ENCODE peak calls at places on chromosomes 6 and 20, in six cellular contexts. K is aorta; Y is CD8-positive, alpha-beta T cell; O is cardiac muscle cell; B is hepatocyte; F is heart right ventricle. M is an unnamed sample.

GRCh38 chr6:16633465-16633864 is 127.8 kb downstream of the ATXN1 start:
- DNase-seq in K (no peak), Y (no peak), O (no peak), B (no peak), F (no peak), M (no peak)

GRCh38 chr20:50368813-50369224 is 141.4 kb upstream of the PTPN1 start:
- DNase-seq in K (no peak), Y (no peak), O (no peak), B (peak), F (no peak), M (peak)

GRCh38 chr6:112882381-112882780 is 535.3 kb downstream of the RFPL4B start:
- DNase-seq in K (no peak), Y (no peak), O (no peak), B (no peak), F (no peak), M (no peak)

GRCh38 chr6:4772750-4773149 is 3.5 kb upstream of the CDYL start:
- DNase-seq in K (no peak), Y (no peak), O (no peak), B (no peak), F (no peak), M (no peak)

GRCh38 chr6:113659762-113660404 is 197.3 kb upstream of the MARCKS start:
- DNase-seq in K (no peak), Y (no peak), O (no peak), B (no peak), F (no peak), M (no peak)

GRCh38 chr6:116314878-116315277 is 35.1 kb upstream of the TSPYL1 start:
- DNase-seq in K (no peak), Y (no peak), O (no peak), B (no peak), F (no peak), M (no peak)

GRCh38 chr6:82955841-82956240 is 109.8 kb downstream of the UBE3D start:
- DNase-seq in K (no peak), Y (no peak), O (no peak), B (no peak), F (no peak), M (no peak)

GRCh38 chr6:44657201-44657824 is 269.8 kb downstream of the CDC5L start:
- DNase-seq in K (no peak), Y (no peak), O (peak), B (no peak), F (no peak), M (peak)

GRCh38 chr6:20286968-20287565 is 74.8 kb upstream of the MBOAT1 start:
- DNase-seq in K (no peak), Y (no peak), O (no peak), B (no peak), F (no peak), M (no peak)

GRCh38 chr20:24235224-24235735 is 234.1 kb upstream of the SYNDIG1 start:
- DNase-seq in K (no peak), Y (no peak), O (no peak), B (no peak), F (no peak), M (no peak)

GRCh38 chr6:139334791-139335446 is 39.5 kb downstream of the CITED2 start:
- DNase-seq in K (no peak), Y (no peak), O (no peak), B (no peak), F (no peak), M (no peak)

GRCh38 chr20:32078777-32079176 is 26.7 kb downstream of the HCK start:
- DNase-seq in K (no peak), Y (no peak), O (no peak), B (no peak), F (no peak), M (no peak)

GRCh38 chr6:138526822-138527235 is 27.5 kb upstream of the NHSL1 start:
- DNase-seq in K (no peak), Y (no peak), O (no peak), B (peak), F (no peak), M (peak)

GRCh38 chr20:272718-273117 is 15.2 kb downstream of the DEFB132 start:
- DNase-seq in K (no peak), Y (no peak), O (no peak), B (no peak), F (no peak), M (peak)

GRCh38 chr6:28137458-28138020 is 4.1 kb upstream of the ZKSCAN8 start:
- DNase-seq in K (no peak), Y (no peak), O (no peak), B (peak), F (no peak), M (no peak)

GRCh38 chr6:32183030-32183429 is 1.0 kb downstream of the AGER start:
- DNase-seq in K (peak), Y (no peak), O (no peak), B (no peak), F (no peak), M (no peak)

GRCh38 chr6:79076160-79076559 is 1.9 kb downstream of the PHIP start:
- DNase-seq in K (no peak), Y (no peak), O (no peak), B (no peak), F (no peak), M (peak)

GRCh38 chr6:34852406-34853085 is 35.3 kb downstream of the TAF11 start:
- DNase-seq in K (no peak), Y (no peak), O (no peak), B (no peak), F (no peak), M (no peak)

GRCh38 chr20:6828794-6829423 is 61.4 kb downstream of the BMP2 start:
- DNase-seq in K (no peak), Y (peak), O (peak), B (peak), F (peak), M (peak)

GRCh38 chr6:43981363-43981990 is 145.8 kb downstream of the MRPL14 start:
- DNase-seq in K (peak), Y (no peak), O (no peak), B (no peak), F (no peak), M (no peak)

GRCh38 chr20:59824711-59825562 is 108.5 kb downstream of the SYCP2 start:
- DNase-seq in K (no peak), Y (no peak), O (no peak), B (no peak), F (no peak), M (no peak)

GRCh38 chr20:1929460-1929859 is 34.3 kb downstream of the SIRPA start:
- DNase-seq in K (peak), Y (no peak), O (no peak), B (no peak), F (no peak), M (no peak)
- H3K27ac ChIP-seq in K (no peak), Y (no peak), O (peak), B (no peak), F (no peak), M (no peak)

DNA sequence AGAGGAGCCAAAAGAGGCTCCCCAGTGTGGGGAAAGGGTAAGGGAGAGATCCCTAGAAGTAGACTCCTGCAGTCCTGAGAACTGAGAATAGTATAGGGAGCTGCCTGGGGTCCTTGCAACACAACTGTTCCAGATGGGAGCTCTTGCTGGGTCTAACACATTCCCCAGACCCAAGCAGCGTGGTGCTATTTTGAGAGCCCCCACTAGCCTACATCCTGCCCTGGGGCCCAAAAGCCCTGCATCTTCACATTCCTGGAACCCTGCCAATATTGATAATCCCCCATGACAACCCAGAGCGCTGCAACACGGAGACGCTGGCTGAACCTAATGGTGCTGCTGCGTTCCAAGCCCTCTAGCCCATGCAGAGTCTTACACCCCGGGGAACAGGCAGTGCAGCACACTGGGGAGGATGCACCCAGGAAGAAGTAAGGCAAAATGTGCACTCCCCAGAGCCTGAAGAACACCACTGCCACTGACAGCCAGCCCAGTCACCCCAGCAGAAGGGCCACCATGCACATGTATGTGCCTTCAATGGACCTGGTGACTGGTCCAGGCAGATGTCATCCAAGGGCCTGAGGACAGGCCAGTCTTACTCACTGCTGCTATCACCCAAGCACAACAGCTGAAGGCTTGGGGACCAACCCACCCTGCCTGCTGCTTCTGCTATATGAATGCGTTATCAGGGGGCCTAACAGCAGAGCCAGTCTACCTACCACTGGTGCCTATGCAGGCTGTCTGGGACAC is 7.0 kb upstream of the RNF217 start:
- DNase-seq in K (no peak), Y (no peak), O (peak), B (no peak), F (no peak), M (peak)
- H3K4me3 ChIP-seq in K (no peak), Y (no peak), O (no peak), B (no peak), F (no peak), M (peak)

GRCh38 chr6:142844065-142844755 is 100.8 kb downstream of the HIVEP2 start:
- DNase-seq in K (no peak), Y (no peak), O (no peak), B (no peak), F (no peak), M (no peak)

GRCh38 chr6:142845143-142845571 is 99.8 kb downstream of the HIVEP2 start:
- DNase-seq in K (no peak), Y (no peak), O (no peak), B (no peak), F (no peak), M (no peak)

GRCh38 chr6:142841915-142842314 is 103.1 kb downstream of the HIVEP2 start:
- DNase-seq in K (no peak), Y (no peak), O (no peak), B (no peak), F (no peak), M (no peak)

GRCh38 chr6:142843344-142843743 is 101.6 kb downstream of the HIVEP2 start:
- DNase-seq in K (no peak), Y (no peak), O (no peak), B (no peak), F (no peak), M (no peak)

GRCh38 chr6:142842423-142843261 is 102.3 kb downstream of the HIVEP2 start:
- DNase-seq in K (no peak), Y (peak), O (no peak), B (no peak), F (no peak), M (no peak)
- H3K27ac ChIP-seq in K (no peak), Y (peak), O (no peak), B (peak), F (peak), M (no peak)

GRCh38 chr6:161884782-161885181 is 610.9 kb upstream of the AGPAT4 start:
- DNase-seq in K (no peak), Y (no peak), O (no peak), B (no peak), F (no peak), M (no peak)
- H3K4me3 ChIP-seq in K (no peak), Y (no peak), O (no peak), B (no peak), F (no peak), M (no peak)

DNA sequence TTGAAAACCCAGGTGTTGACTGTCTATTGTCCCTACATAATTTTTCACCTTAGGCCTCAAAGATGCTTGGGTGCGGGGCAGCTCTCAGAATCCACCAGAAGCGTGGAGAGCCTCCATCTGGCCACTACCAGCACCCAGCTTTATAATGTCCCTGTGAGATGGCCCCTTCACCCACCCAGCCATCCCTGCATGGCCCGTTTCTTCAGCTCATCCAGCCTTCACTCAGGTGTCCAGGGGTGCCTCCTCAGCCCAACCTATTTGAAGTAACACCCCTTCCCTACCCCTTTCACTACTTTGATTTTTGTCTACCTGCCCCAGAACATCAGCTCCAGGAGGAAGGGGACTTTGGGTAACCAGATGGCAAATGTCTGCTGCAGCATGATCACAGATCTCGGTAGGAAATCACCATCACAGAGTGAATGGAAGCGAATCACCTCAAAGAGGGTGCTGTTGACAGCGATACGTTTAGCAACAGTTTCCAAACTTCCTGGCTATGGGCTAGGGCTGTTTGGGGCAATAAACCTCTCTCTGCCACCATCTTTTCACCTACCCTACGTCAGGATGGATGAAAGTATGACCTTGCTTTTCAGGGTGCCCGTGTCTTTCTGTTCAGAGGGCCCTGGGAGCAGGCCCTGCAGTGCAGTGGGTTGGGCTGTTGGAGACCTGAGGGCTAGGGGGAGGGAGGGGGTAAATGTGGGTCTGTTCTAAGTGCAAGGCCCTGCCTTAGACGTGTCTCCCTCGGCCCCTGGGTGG is 1.2 kb upstream of the SLC17A9 start:
- DNase-seq in K (no peak), Y (no peak), O (no peak), B (no peak), F (no peak), M (no peak)
- H3K27ac ChIP-seq in K (no peak), Y (no peak), O (no peak), B (no peak), F (no peak), M (no peak)

GRCh38 chr6:169791721-169792131 is 40.3 kb downstream of the ERMARD start:
- DNase-seq in K (peak), Y (no peak), O (peak), B (no peak), F (no peak), M (no peak)

GRCh38 chr6:169788809-169789145 is 37.4 kb downstream of the ERMARD start:
- DNase-seq in K (no peak), Y (no peak), O (no peak), B (no peak), F (no peak), M (no peak)

GRCh38 chr6:169787797-169788196 is 36.4 kb downstream of the ERMARD start:
- DNase-seq in K (peak), Y (no peak), O (no peak), B (no peak), F (no peak), M (no peak)

GRCh38 chr6:169789944-169790927 is 38.8 kb downstream of the ERMARD start:
- DNase-seq in K (peak), Y (peak), O (peak), B (peak), F (peak), M (peak)

DNA sequence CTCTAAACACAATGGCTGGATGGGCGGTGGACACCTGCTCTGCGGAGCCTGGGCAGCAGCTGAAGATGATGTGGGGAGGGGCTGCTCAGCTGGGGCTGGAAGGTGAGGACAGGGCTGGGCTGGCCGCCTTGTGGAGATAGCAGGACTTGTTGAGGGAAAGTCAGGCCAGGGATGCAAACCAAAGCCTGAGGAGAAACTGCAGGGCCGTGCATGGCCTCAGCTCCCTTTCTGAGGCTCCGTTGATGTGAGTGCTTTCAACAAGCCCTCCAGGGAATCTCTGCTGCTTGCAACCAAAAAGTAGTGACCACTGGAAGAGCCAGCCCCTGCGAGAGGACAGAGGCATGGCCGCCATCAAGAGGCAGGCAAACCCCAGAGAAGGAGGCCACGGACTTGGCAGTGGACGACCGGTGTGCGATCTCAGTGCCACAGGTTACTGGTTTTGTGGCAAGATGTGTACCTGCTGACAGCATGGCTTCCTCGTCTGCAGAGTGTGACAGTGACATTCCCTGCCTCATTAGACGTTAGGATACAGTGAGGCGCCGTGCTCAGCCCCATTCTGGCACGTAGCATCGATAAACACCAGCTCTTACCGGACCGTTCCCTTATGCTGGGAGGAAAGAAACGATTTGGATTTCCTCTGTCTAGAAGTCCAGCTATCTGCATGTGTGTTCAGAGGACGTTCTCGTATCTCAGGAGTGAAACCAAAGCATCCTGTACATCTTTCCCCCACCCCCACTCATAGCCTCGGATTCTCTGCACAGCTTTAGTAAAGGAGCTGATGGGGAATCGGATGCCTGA is 37.9 kb downstream of the ERMARD start:
- DNase-seq in K (peak), Y (no peak), O (no peak), B (no peak), F (no peak), M (no peak)
- H3K4me3 ChIP-seq in K (no peak), Y (peak), O (no peak), B (peak), F (peak), M (peak)

DNA sequence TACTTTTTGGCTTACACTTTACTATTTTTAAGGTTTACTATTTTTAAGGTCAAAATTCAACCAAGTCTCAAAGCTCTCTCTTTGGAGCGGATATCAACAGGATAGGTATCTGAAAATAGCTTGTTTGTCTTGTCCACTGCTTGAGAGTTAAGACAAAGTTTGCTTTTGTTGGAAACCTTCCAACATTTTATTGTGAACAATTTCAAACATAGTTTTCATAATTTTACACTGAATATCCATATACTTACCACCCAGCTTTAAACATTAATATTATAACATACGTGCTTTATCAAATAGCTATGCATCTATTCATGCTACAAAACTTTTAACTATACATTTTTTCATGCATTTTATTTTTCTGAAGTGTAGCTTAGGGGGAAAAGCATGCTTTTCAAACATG is 109.9 kb downstream of the FYN start:
- DNase-seq in K (no peak), Y (no peak), O (no peak), B (no peak), F (no peak), M (no peak)
- H3K27ac ChIP-seq in K (no peak), Y (no peak), O (no peak), B (no peak), F (peak), M (no peak)

DNA sequence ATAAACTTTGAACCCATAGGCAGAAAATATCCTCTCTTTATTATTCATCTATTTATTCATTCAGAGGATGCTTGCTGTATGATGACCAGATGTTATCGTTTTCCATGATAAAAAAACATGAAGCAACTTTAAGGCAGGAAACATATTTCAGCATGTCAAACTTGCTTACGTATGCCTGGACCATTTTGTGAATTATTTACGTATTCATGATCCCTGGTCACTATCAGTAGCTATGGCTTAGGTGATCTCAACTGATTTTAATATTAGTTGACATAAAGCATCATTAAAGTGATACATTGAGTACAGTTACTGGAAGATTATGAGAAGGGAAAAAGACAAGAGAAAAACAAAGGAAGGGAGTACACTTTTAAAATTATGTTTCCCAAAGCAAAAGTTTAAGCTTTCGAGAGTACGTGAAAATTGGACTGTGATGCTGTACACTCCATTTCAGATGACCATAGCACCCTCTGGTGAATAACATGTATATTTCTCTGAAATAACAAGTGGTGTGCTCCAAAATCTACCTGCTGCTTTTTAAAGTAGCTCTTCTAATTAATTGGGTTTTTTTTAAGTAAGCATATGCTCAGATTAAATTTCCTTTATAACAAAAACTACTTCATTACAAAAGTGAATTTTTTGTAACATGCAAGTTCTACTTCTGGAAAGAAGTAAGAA is 215.1 kb upstream of the HSF2 start:
- DNase-seq in K (no peak), Y (no peak), O (peak), B (peak), F (no peak), M (no peak)
- H3K4me3 ChIP-seq in K (peak), Y (no peak), O (no peak), B (no peak), F (no peak), M (no peak)

GRCh38 chr6:111605100-111605748 is 454 bp downstream of the TRAF3IP2 start:
- DNase-seq in K (peak), Y (peak), O (peak), B (peak), F (peak), M (peak)

GRCh38 chr6:111606620-111607115 is 990 bp upstream of the TRAF3IP2 start:
- DNase-seq in K (no peak), Y (no peak), O (no peak), B (no peak), F (no peak), M (peak)

GRCh38 chr6:111603648-111604047 is 2.0 kb downstream of the TRAF3IP2 start:
- DNase-seq in K (no peak), Y (no peak), O (no peak), B (no peak), F (no peak), M (no peak)

GRCh38 chr6:111602481-111603404 is 2.9 kb downstream of the TRAF3IP2 start:
- DNase-seq in K (peak), Y (no peak), O (peak), B (peak), F (peak), M (peak)

GRCh38 chr6:111604259-111605099 is 1.2 kb downstream of the TRAF3IP2 start:
- DNase-seq in K (peak), Y (no peak), O (peak), B (peak), F (peak), M (peak)
- H3K27ac ChIP-seq in K (peak), Y (peak), O (peak), B (peak), F (peak), M (peak)

M was measured in SJCRH30.